ENCODE peak calls at places on chromosomes 12 and 14, in seven cellular contexts. One of them, this sample, is unnamed.

GRCh38 chr14:97283450-97284230 is 486.5 kb downstream of the VRK1 start:
- DNase-seq in amniotic stem cell: no peak
- DNase-seq in H54: no peak
- DNase-seq in NCI-H1417: no peak
- DNase-seq in activated CD4-positive, alpha-beta T cell treated with anti-CD3 and anti-CD28 coated beads, Interleukin-2, amount 10 ng/mL, durations not matched to agents 7 days and 5 days: no peak
- DNase-seq in endothelial cell: no peak
- DNase-seq in RCC 7860: peak
- DNase-seq in this sample: no peak

GRCh38 chr14:105483300-105484068 is 3.2 kb upstream of the CRIP1 start:
- DNase-seq in amniotic stem cell: no peak
- DNase-seq in H54: no peak
- DNase-seq in NCI-H1417: no peak
- DNase-seq in activated CD4-positive, alpha-beta T cell treated with anti-CD3 and anti-CD28 coated beads, Interleukin-2, amount 10 ng/mL, durations not matched to agents 7 days and 5 days: no peak
- DNase-seq in endothelial cell: no peak
- DNase-seq in RCC 7860: no peak
- DNase-seq in this sample: no peak

GRCh38 chr14:101711041-101711861 is 50.3 kb upstream of the PPP2R5C start:
- DNase-seq in amniotic stem cell: no peak
- DNase-seq in H54: no peak
- DNase-seq in NCI-H1417: no peak
- DNase-seq in activated CD4-positive, alpha-beta T cell treated with anti-CD3 and anti-CD28 coated beads, Interleukin-2, amount 10 ng/mL, durations not matched to agents 7 days and 5 days: no peak
- DNase-seq in endothelial cell: no peak
- DNase-seq in RCC 7860: no peak
- DNase-seq in this sample: peak

GRCh38 chr12:49673446-49674317 is 33.5 kb downstream of the FMNL3 start:
- DNase-seq in amniotic stem cell: peak
- DNase-seq in H54: peak
- DNase-seq in NCI-H1417: peak
- DNase-seq in activated CD4-positive, alpha-beta T cell treated with anti-CD3 and anti-CD28 coated beads, Interleukin-2, amount 10 ng/mL, durations not matched to agents 7 days and 5 days: no peak
- DNase-seq in endothelial cell: peak
- DNase-seq in RCC 7860: no peak
- DNase-seq in this sample: peak

GRCh38 chr12:94280063-94280462 is 131.7 kb downstream of the PLXNC1 start:
- DNase-seq in amniotic stem cell: no peak
- DNase-seq in H54: no peak
- DNase-seq in NCI-H1417: no peak
- DNase-seq in activated CD4-positive, alpha-beta T cell treated with anti-CD3 and anti-CD28 coated beads, Interleukin-2, amount 10 ng/mL, durations not matched to agents 7 days and 5 days: no peak
- DNase-seq in endothelial cell: no peak
- DNase-seq in RCC 7860: no peak
- DNase-seq in this sample: no peak

GRCh38 chr12:128729628-128730121 is 94.1 kb downstream of the SLC15A4 start:
- DNase-seq in amniotic stem cell: no peak
- DNase-seq in H54: no peak
- DNase-seq in NCI-H1417: no peak
- DNase-seq in activated CD4-positive, alpha-beta T cell treated with anti-CD3 and anti-CD28 coated beads, Interleukin-2, amount 10 ng/mL, durations not matched to agents 7 days and 5 days: no peak
- DNase-seq in endothelial cell: no peak
- DNase-seq in RCC 7860: peak
- DNase-seq in this sample: no peak

GRCh38 chr12:93174048-93174447 is 203.7 kb upstream of the NUDT4 start:
- DNase-seq in amniotic stem cell: no peak
- DNase-seq in H54: no peak
- DNase-seq in NCI-H1417: no peak
- DNase-seq in activated CD4-positive, alpha-beta T cell treated with anti-CD3 and anti-CD28 coated beads, Interleukin-2, amount 10 ng/mL, durations not matched to agents 7 days and 5 days: no peak
- DNase-seq in endothelial cell: no peak
- DNase-seq in RCC 7860: no peak
- DNase-seq in this sample: no peak

GRCh38 chr14:105855893-105856675 is 329.7 kb downstream of the TMEM121 start:
- DNase-seq in amniotic stem cell: no peak
- DNase-seq in H54: no peak
- DNase-seq in NCI-H1417: no peak
- DNase-seq in activated CD4-positive, alpha-beta T cell treated with anti-CD3 and anti-CD28 coated beads, Interleukin-2, amount 10 ng/mL, durations not matched to agents 7 days and 5 days: peak
- DNase-seq in endothelial cell: no peak
- DNase-seq in RCC 7860: no peak
- DNase-seq in this sample: no peak

GRCh38 chr14:95685978-95686922 is at the start of gene TCL1B:
- DNase-seq in amniotic stem cell: no peak
- DNase-seq in H54: no peak
- DNase-seq in NCI-H1417: no peak
- DNase-seq in activated CD4-positive, alpha-beta T cell treated with anti-CD3 and anti-CD28 coated beads, Interleukin-2, amount 10 ng/mL, durations not matched to agents 7 days and 5 days: no peak
- DNase-seq in endothelial cell: no peak
- DNase-seq in RCC 7860: no peak
- DNase-seq in this sample: no peak

GRCh38 chr12:93514853-93515252 is 47.5 kb downstream of the MRPL42 start:
- DNase-seq in amniotic stem cell: peak
- DNase-seq in H54: peak
- DNase-seq in NCI-H1417: no peak
- DNase-seq in activated CD4-positive, alpha-beta T cell treated with anti-CD3 and anti-CD28 coated beads, Interleukin-2, amount 10 ng/mL, durations not matched to agents 7 days and 5 days: no peak
- DNase-seq in endothelial cell: no peak
- DNase-seq in RCC 7860: peak
- DNase-seq in this sample: no peak

GRCh38 chr14:85531594-85532391 is 1.8 kb downstream of the FLRT2 start:
- DNase-seq in amniotic stem cell: peak
- DNase-seq in H54: no peak
- DNase-seq in NCI-H1417: peak
- DNase-seq in activated CD4-positive, alpha-beta T cell treated with anti-CD3 and anti-CD28 coated beads, Interleukin-2, amount 10 ng/mL, durations not matched to agents 7 days and 5 days: peak
- DNase-seq in endothelial cell: peak
- DNase-seq in RCC 7860: no peak
- DNase-seq in this sample: peak

GRCh38 chr12:111775205-111776193 is 8.8 kb downstream of the ALDH2 start:
- DNase-seq in amniotic stem cell: no peak
- DNase-seq in H54: no peak
- DNase-seq in NCI-H1417: no peak
- DNase-seq in activated CD4-positive, alpha-beta T cell treated with anti-CD3 and anti-CD28 coated beads, Interleukin-2, amount 10 ng/mL, durations not matched to agents 7 days and 5 days: no peak
- DNase-seq in endothelial cell: no peak
- DNase-seq in RCC 7860: peak
- DNase-seq in this sample: no peak

GRCh38 chr12:5246196-5246595 is 185.7 kb upstream of the NTF3 start:
- DNase-seq in amniotic stem cell: no peak
- DNase-seq in H54: no peak
- DNase-seq in NCI-H1417: no peak
- DNase-seq in activated CD4-positive, alpha-beta T cell treated with anti-CD3 and anti-CD28 coated beads, Interleukin-2, amount 10 ng/mL, durations not matched to agents 7 days and 5 days: no peak
- DNase-seq in endothelial cell: no peak
- DNase-seq in RCC 7860: no peak
- DNase-seq in this sample: no peak

GRCh38 chr12:26275313-26276257 is 80.2 kb downstream of the SSPN start:
- DNase-seq in amniotic stem cell: no peak
- DNase-seq in H54: no peak
- DNase-seq in NCI-H1417: no peak
- DNase-seq in activated CD4-positive, alpha-beta T cell treated with anti-CD3 and anti-CD28 coated beads, Interleukin-2, amount 10 ng/mL, durations not matched to agents 7 days and 5 days: no peak
- DNase-seq in endothelial cell: no peak
- DNase-seq in RCC 7860: peak
- DNase-seq in this sample: no peak

GRCh38 chr14:76955575-76956252 is 72.8 kb downstream of the IRF2BPL start:
- DNase-seq in amniotic stem cell: no peak
- DNase-seq in H54: no peak
- DNase-seq in NCI-H1417: no peak
- DNase-seq in activated CD4-positive, alpha-beta T cell treated with anti-CD3 and anti-CD28 coated beads, Interleukin-2, amount 10 ng/mL, durations not matched to agents 7 days and 5 days: peak
- DNase-seq in endothelial cell: no peak
- DNase-seq in RCC 7860: peak
- DNase-seq in this sample: no peak

GRCh38 chr12:49364989-49365388 is 2.3 kb upstream of the SPATS2 start:
- DNase-seq in amniotic stem cell: no peak
- DNase-seq in H54: no peak
- DNase-seq in NCI-H1417: no peak
- DNase-seq in activated CD4-positive, alpha-beta T cell treated with anti-CD3 and anti-CD28 coated beads, Interleukin-2, amount 10 ng/mL, durations not matched to agents 7 days and 5 days: no peak
- DNase-seq in endothelial cell: no peak
- DNase-seq in RCC 7860: peak
- DNase-seq in this sample: no peak

GRCh38 chr12:91326043-91327027 is 143.7 kb upstream of the DCN start:
- DNase-seq in amniotic stem cell: peak
- DNase-seq in H54: peak
- DNase-seq in NCI-H1417: peak
- DNase-seq in activated CD4-positive, alpha-beta T cell treated with anti-CD3 and anti-CD28 coated beads, Interleukin-2, amount 10 ng/mL, durations not matched to agents 7 days and 5 days: peak
- DNase-seq in endothelial cell: peak
- DNase-seq in RCC 7860: peak
- DNase-seq in this sample: peak

GRCh38 chr12:46299846-46300245 is 31.0 kb upstream of the SLC38A1 start:
- DNase-seq in amniotic stem cell: no peak
- DNase-seq in H54: no peak
- DNase-seq in NCI-H1417: peak
- DNase-seq in activated CD4-positive, alpha-beta T cell treated with anti-CD3 and anti-CD28 coated beads, Interleukin-2, amount 10 ng/mL, durations not matched to agents 7 days and 5 days: no peak
- DNase-seq in endothelial cell: no peak
- DNase-seq in RCC 7860: no peak
- DNase-seq in this sample: no peak

GRCh38 chr12:124115976-124116690 is 143.1 kb downstream of the ZNF664 start:
- DNase-seq in amniotic stem cell: no peak
- DNase-seq in H54: no peak
- DNase-seq in NCI-H1417: no peak
- DNase-seq in activated CD4-positive, alpha-beta T cell treated with anti-CD3 and anti-CD28 coated beads, Interleukin-2, amount 10 ng/mL, durations not matched to agents 7 days and 5 days: no peak
- DNase-seq in endothelial cell: no peak
- DNase-seq in RCC 7860: no peak
- DNase-seq in this sample: no peak

GRCh38 chr14:92323031-92323915 is at the start of gene SLC24A4:
- DNase-seq in amniotic stem cell: no peak
- DNase-seq in H54: no peak
- DNase-seq in NCI-H1417: peak
- DNase-seq in activated CD4-positive, alpha-beta T cell treated with anti-CD3 and anti-CD28 coated beads, Interleukin-2, amount 10 ng/mL, durations not matched to agents 7 days and 5 days: no peak
- DNase-seq in endothelial cell: peak
- DNase-seq in RCC 7860: no peak
- DNase-seq in this sample: peak

GRCh38 chr12:20643822-20644221 is 51.3 kb upstream of the SLCO1C1 start:
- DNase-seq in amniotic stem cell: no peak
- DNase-seq in H54: no peak
- DNase-seq in NCI-H1417: no peak
- DNase-seq in activated CD4-positive, alpha-beta T cell treated with anti-CD3 and anti-CD28 coated beads, Interleukin-2, amount 10 ng/mL, durations not matched to agents 7 days and 5 days: no peak
- DNase-seq in endothelial cell: no peak
- DNase-seq in RCC 7860: no peak
- DNase-seq in this sample: no peak

GRCh38 chr12:51009038-51009437 is 17.1 kb downstream of the SLC11A2 start:
- DNase-seq in amniotic stem cell: no peak
- DNase-seq in H54: no peak
- DNase-seq in NCI-H1417: no peak
- DNase-seq in activated CD4-positive, alpha-beta T cell treated with anti-CD3 and anti-CD28 coated beads, Interleukin-2, amount 10 ng/mL, durations not matched to agents 7 days and 5 days: peak
- DNase-seq in endothelial cell: no peak
- DNase-seq in RCC 7860: no peak
- DNase-seq in this sample: no peak

GRCh38 chr14:23033801-23034497 is 751 bp downstream of the PSMB5 start:
- DNase-seq in amniotic stem cell: no peak
- DNase-seq in H54: no peak
- DNase-seq in NCI-H1417: no peak
- DNase-seq in activated CD4-positive, alpha-beta T cell treated with anti-CD3 and anti-CD28 coated beads, Interleukin-2, amount 10 ng/mL, durations not matched to agents 7 days and 5 days: no peak
- DNase-seq in endothelial cell: no peak
- DNase-seq in RCC 7860: no peak
- DNase-seq in this sample: no peak

GRCh38 chr12:120468271-120468845 is 1.2 kb downstream of the SRSF9 start:
- DNase-seq in amniotic stem cell: no peak
- DNase-seq in H54: peak
- DNase-seq in NCI-H1417: peak
- DNase-seq in activated CD4-positive, alpha-beta T cell treated with anti-CD3 and anti-CD28 coated beads, Interleukin-2, amount 10 ng/mL, durations not matched to agents 7 days and 5 days: peak
- DNase-seq in endothelial cell: peak
- DNase-seq in RCC 7860: peak
- DNase-seq in this sample: peak

GRCh38 chr14:72432748-72433147 is 461.2 kb downstream of the DPF3 start:
- DNase-seq in amniotic stem cell: no peak
- DNase-seq in H54: no peak
- DNase-seq in NCI-H1417: no peak
- DNase-seq in activated CD4-positive, alpha-beta T cell treated with anti-CD3 and anti-CD28 coated beads, Interleukin-2, amount 10 ng/mL, durations not matched to agents 7 days and 5 days: no peak
- DNase-seq in endothelial cell: no peak
- DNase-seq in RCC 7860: no peak
- DNase-seq in this sample: no peak

GRCh38 chr12:98939350-98939749 is 294.3 kb downstream of the APAF1 start:
- DNase-seq in amniotic stem cell: no peak
- DNase-seq in H54: no peak
- DNase-seq in NCI-H1417: no peak
- DNase-seq in activated CD4-positive, alpha-beta T cell treated with anti-CD3 and anti-CD28 coated beads, Interleukin-2, amount 10 ng/mL, durations not matched to agents 7 days and 5 days: no peak
- DNase-seq in endothelial cell: peak
- DNase-seq in RCC 7860: no peak
- DNase-seq in this sample: peak

GRCh38 chr12:6915023-6915788 is 826 bp downstream of the ENO2 start:
- DNase-seq in amniotic stem cell: no peak
- DNase-seq in H54: no peak
- DNase-seq in NCI-H1417: peak
- DNase-seq in activated CD4-positive, alpha-beta T cell treated with anti-CD3 and anti-CD28 coated beads, Interleukin-2, amount 10 ng/mL, durations not matched to agents 7 days and 5 days: no peak
- DNase-seq in endothelial cell: no peak
- DNase-seq in RCC 7860: no peak
- DNase-seq in this sample: peak

GRCh38 chr12:110436231-110436630 is 13.9 kb downstream of the ARPC3 start:
- DNase-seq in amniotic stem cell: no peak
- DNase-seq in H54: no peak
- DNase-seq in NCI-H1417: no peak
- DNase-seq in activated CD4-positive, alpha-beta T cell treated with anti-CD3 and anti-CD28 coated beads, Interleukin-2, amount 10 ng/mL, durations not matched to agents 7 days and 5 days: no peak
- DNase-seq in endothelial cell: no peak
- DNase-seq in RCC 7860: no peak
- DNase-seq in this sample: no peak

GRCh38 chr14:91892918-91893527 is 25.7 kb upstream of the TC2N start:
- DNase-seq in amniotic stem cell: no peak
- DNase-seq in H54: no peak
- DNase-seq in NCI-H1417: peak
- DNase-seq in activated CD4-positive, alpha-beta T cell treated with anti-CD3 and anti-CD28 coated beads, Interleukin-2, amount 10 ng/mL, durations not matched to agents 7 days and 5 days: no peak
- DNase-seq in endothelial cell: peak
- DNase-seq in RCC 7860: no peak
- DNase-seq in this sample: peak

GRCh38 chr12:42979746-42980145 is 390.2 kb upstream of the PRICKLE1 start:
- DNase-seq in amniotic stem cell: no peak
- DNase-seq in H54: no peak
- DNase-seq in NCI-H1417: no peak
- DNase-seq in activated CD4-positive, alpha-beta T cell treated with anti-CD3 and anti-CD28 coated beads, Interleukin-2, amount 10 ng/mL, durations not matched to agents 7 days and 5 days: no peak
- DNase-seq in endothelial cell: no peak
- DNase-seq in RCC 7860: no peak
- DNase-seq in this sample: no peak

GRCh38 chr12:132438726-132439125 is 51.2 kb upstream of the FBRSL1 start:
- DNase-seq in amniotic stem cell: no peak
- DNase-seq in H54: no peak
- DNase-seq in NCI-H1417: no peak
- DNase-seq in activated CD4-positive, alpha-beta T cell treated with anti-CD3 and anti-CD28 coated beads, Interleukin-2, amount 10 ng/mL, durations not matched to agents 7 days and 5 days: no peak
- DNase-seq in endothelial cell: no peak
- DNase-seq in RCC 7860: no peak
- DNase-seq in this sample: no peak

GRCh38 chr14:21846227-21846885 is 172.7 kb upstream of the OR4E1 start:
- DNase-seq in amniotic stem cell: no peak
- DNase-seq in H54: no peak
- DNase-seq in NCI-H1417: no peak
- DNase-seq in activated CD4-positive, alpha-beta T cell treated with anti-CD3 and anti-CD28 coated beads, Interleukin-2, amount 10 ng/mL, durations not matched to agents 7 days and 5 days: peak
- DNase-seq in endothelial cell: peak
- DNase-seq in RCC 7860: no peak
- DNase-seq in this sample: peak